ENCODE peak calls at places on chromosomes 3 and 15, in four cellular contexts. N is upper lobe of right lung, D is stomach, H is GM23248. J is an unnamed sample.

GRCh38 chr3:159112724-159113123 is 310.9 kb downstream of the MFSD1 start:
- DNase-seq in D (no peak), N (no peak), H (no peak), J (no peak)

GRCh38 chr15:66389098-66389858 is 2.6 kb downstream of the MAP2K1 start:
- DNase-seq in D (no peak), N (no peak), H (no peak), J (no peak)

GRCh38 chr3:110773413-110773954 is 298.1 kb upstream of the NECTIN3 start:
- DNase-seq in N (no peak), H (peak; percentile 68), D (no peak), J (no peak)

GRCh38 chr3:180855364-180855763 is 57.1 kb upstream of the FXR1 start:
- DNase-seq in H (peak; percentile 22), D (no peak), N (no peak), J (no peak)

GRCh38 chr15:78259232-78259631 is 5.1 kb upstream of the DNAJA4 start:
- DNase-seq in N (no peak), H (no peak), D (no peak), J (no peak)

GRCh38 chr3:44240061-44240460 is 1.6 kb upstream of the TOPAZ1 start:
- DNase-seq in N (no peak), H (peak; percentile 4), D (no peak), J (no peak)

GRCh38 chr3:165532851-165533250 is 304.4 kb downstream of the BCHE start:
- DNase-seq in H (no peak), N (no peak), D (no peak), J (no peak)

GRCh38 chr3:148962513-148962912 is 28.8 kb upstream of the GYG1 start:
- DNase-seq in N (no peak), D (no peak), H (peak; percentile 81), J (no peak)

GRCh38 chr3:73207946-73208345 is 146.5 kb downstream of the EBLN2 start:
- DNase-seq in H (no peak), D (no peak), N (no peak), J (no peak)

GRCh38 chr3:184333700-184334099 is 3.7 kb upstream of the FAM131A start:
- DNase-seq in D (no peak), N (no peak), H (no peak), J (no peak)

GRCh38 chr3:126510323-126510910 is 7.2 kb downstream of the UROC1 start:
- DNase-seq in N (peak; percentile 51), D (no peak), H (no peak), J (no peak)

GRCh38 chr15:72751751-72752455 is 31.7 kb downstream of the ADPGK start:
- DNase-seq in H (no peak), D (no peak), N (no peak), J (no peak)

GRCh38 chr3:69740103-69741021 is 1.1 kb downstream of the MITF start:
- DNase-seq in N (peak; percentile 87), H (peak; percentile 24), D (peak; percentile 68), J (peak; percentile 69)

GRCh38 chr3:49341996-49342395 is 2.1 kb upstream of the USP4 start:
- DNase-seq in H (no peak), N (no peak), D (no peak), J (no peak)

GRCh38 chr15:39770748-39771689 is 11.6 kb downstream of the FSIP1 start:
- DNase-seq in D (no peak), H (peak; percentile 93), N (no peak), J (no peak)
- H3K4me3 ChIP-seq in D (no peak overlapping the region), H (peak overlapping the region; percentile 64), N (no peak overlapping the region), J (no peak overlapping the region)

GRCh38 chr15:33145447-33145846 is 49.1 kb downstream of the FMN1 start:
- DNase-seq in H (no peak), N (no peak), D (no peak), J (no peak)
- H3K27ac ChIP-seq in H (no peak overlapping the region), N (peak overlapping the region; percentile 80), D (no peak overlapping the region), J (no peak overlapping the region)

GRCh38 chr15:63061971-63062370 is 19.4 kb downstream of the TPM1 start:
- DNase-seq in N (no peak), H (peak; percentile 36), D (no peak), J (no peak)

GRCh38 chr15:63059075-63059474 is 16.5 kb downstream of the TPM1 start:
- DNase-seq in H (no peak), D (no peak), N (no peak), J (no peak)

GRCh38 chr15:63059573-63060216 is 17.1 kb downstream of the TPM1 start:
- DNase-seq in H (peak; percentile 39), N (no peak), D (no peak), J (no peak)

GRCh38 chr15:63063164-63063756 is 20.7 kb downstream of the TPM1 start:
- DNase-seq in H (no peak), D (no peak), N (no peak), J (no peak)

GRCh38 chr15:63060699-63061098 is 18.2 kb downstream of the TPM1 start:
- DNase-seq in H (no peak), N (no peak), D (no peak), J (no peak)
- H3K4me1 ChIP-seq in H (peaks cover 30% of the 10 kb centered on the region), N (peaks cover 14% of the 10 kb centered on the region), D (peaks cover 2% of the 10 kb centered on the region), J (peaks cover 6% of the 10 kb centered on the region)

GRCh38 chr15:93968773-93969172 is 262.6 kb upstream of the MCTP2 start:
- DNase-seq in D (no peak), H (no peak), N (no peak), J (no peak)

GRCh38 chr15:93965491-93965890 is 265.9 kb upstream of the MCTP2 start:
- DNase-seq in N (no peak), H (no peak), D (no peak), J (no peak)
- H3K4me3 ChIP-seq in N (no peak overlapping the region), H (no peak overlapping the region), D (no peak overlapping the region), J (no peak overlapping the region)

GRCh38 chr3:41364736-41365135 is 165.4 kb downstream of the CTNNB1 start:
- DNase-seq in D (no peak), N (no peak), H (peak; percentile 25), J (no peak)
- H3K27ac ChIP-seq in D (no peak overlapping the region), N (no peak overlapping the region), H (no peak overlapping the region), J (no peak overlapping the region)